ENCODE peak calls at places on chromosomes 2 and 18, in four cellular contexts. T is mesothelial cell of epicardium, J is WTC11, F is astrocyte of the spinal cord. O is an unnamed sample.

GRCh38 chr2:188850786-188851185 is 123.4 kb upstream of the COL3A1 start:
- DNase-seq in T (no peak), J (no peak), F (peak), O (no peak)

GRCh38 chr2:215171151-215171550 is 32.7 kb upstream of the ABCA12 start:
- DNase-seq in T (no peak), J (no peak), F (peak), O (no peak)

GRCh38 chr2:222196159-222196558 is 102.6 kb downstream of the PAX3 start:
- DNase-seq in T (no peak), J (no peak), F (peak), O (no peak)

GRCh38 chr2:121626777-121627524 is 22.3 kb downstream of the CLASP1 start:
- DNase-seq in T (no peak), J (no peak), F (peak), O (no peak)

GRCh38 chr18:75211002-75211621 is 515 bp downstream of the TSHZ1 start:
- DNase-seq in T (no peak), J (no peak), F (peak), O (no peak)

GRCh38 chr18:77702686-77703085 is 453.0 kb downstream of the GALR1 start:
- DNase-seq in T (no peak), J (peak), F (peak), O (no peak)

GRCh38 chr2:21610304-21610703 is 486.5 kb downstream of the TDRD15 start:
- DNase-seq in T (no peak), J (no peak), F (no peak), O (no peak)

GRCh38 chr2:150548527-150548926 is 61.1 kb upstream of the RND3 start:
- DNase-seq in T (no peak), J (peak), F (peak), O (no peak)

GRCh38 chr2:42974303-42974696 is 181.9 kb upstream of the HAAO start:
- DNase-seq in T (no peak), J (no peak), F (no peak), O (no peak)

GRCh38 chr2:85438291-85439110 is 20.0 kb downstream of the SH2D6 start:
- DNase-seq in T (no peak), J (no peak), F (no peak), O (no peak)

GRCh38 chr18:63342206-63342605 is 22.6 kb upstream of the BCL2 start:
- DNase-seq in T (no peak), J (peak), F (peak), O (no peak)

GRCh38 chr2:23199115-23199918 is 185.7 kb upstream of the KLHL29 start:
- DNase-seq in T (no peak), J (peak), F (no peak), O (no peak)

GRCh38 chr2:7567646-7568045 is 650.4 kb downstream of the RNF144A start:
- DNase-seq in T (no peak), J (no peak), F (no peak), O (no peak)

GRCh38 chr18:45621068-45621511 is 5.8 kb downstream of the SLC14A2 start:
- DNase-seq in T (peak), J (peak), F (peak), O (no peak)

GRCh38 chr2:85760371-85760770 is 6.6 kb downstream of the ATOH8 start:
- DNase-seq in T (no peak), J (no peak), F (no peak), O (no peak)

GRCh38 chr2:133591164-133591563 is 22.9 kb upstream of the NCKAP5 start:
- DNase-seq in T (no peak), J (no peak), F (peak), O (no peak)

GRCh38 chr2:224646242-224646846 is 61.2 kb upstream of the CUL3 start:
- DNase-seq in T (no peak), J (peak), F (peak), O (no peak)

GRCh38 chr2:20223345-20224190 is 1.4 kb downstream of the SDC1 start:
- DNase-seq in T (peak), J (peak), F (peak), O (no peak)
- TF ChIP-seq CTCF in T (no peak), J (no peak), F (no peak), O (no peak)

GRCh38 chr2:191907545-191907944 is 60.7 kb upstream of the CAVIN2 start:
- DNase-seq in T (no peak), J (no peak), F (no peak), O (no peak)
- TF ChIP-seq CTCF in T (no peak), J (no peak), F (peak), O (no peak)

GRCh38 chr2:39849982-39850526 is 71.0 kb upstream of the THUMPD2 start:
- DNase-seq in T (no peak), J (no peak), F (no peak), O (no peak)

GRCh38 chr2:39855856-39856255 is 76.8 kb upstream of the THUMPD2 start:
- DNase-seq in T (no peak), J (no peak), F (no peak), O (no peak)

GRCh38 chr2:39851251-39851650 is 72.2 kb upstream of the THUMPD2 start:
- DNase-seq in T (no peak), J (no peak), F (no peak), O (no peak)

DNA sequence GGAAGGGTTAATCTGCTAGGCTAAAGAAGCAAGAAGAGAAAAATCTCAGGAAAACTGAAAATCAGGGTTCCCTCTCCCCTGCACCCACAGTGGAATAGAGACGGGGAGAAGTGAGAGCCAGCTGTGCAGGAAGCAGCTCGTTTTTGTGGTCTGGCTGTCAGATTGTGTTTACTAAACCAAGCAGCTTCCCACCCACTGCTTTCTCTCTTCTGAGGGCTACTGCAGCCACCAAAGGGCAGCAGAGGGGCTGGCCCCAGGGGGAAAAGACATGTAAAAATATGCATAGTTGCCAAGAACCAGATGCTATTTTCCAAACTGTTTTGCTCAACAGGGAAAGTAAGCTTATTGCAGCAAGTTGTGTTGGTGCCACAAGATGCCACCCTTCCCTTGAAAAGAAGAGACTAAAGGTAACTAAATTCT is 72.6 kb upstream of the THUMPD2 start:
- DNase-seq in T (no peak), J (peak), F (peak), O (no peak)
- TF ChIP-seq CTCF in T (no peak), J (no peak), F (peak), O (peak)

GRCh38 chr2:232328516-232329460 is 49.8 kb upstream of the ALPP start:
- DNase-seq in T (no peak), J (peak), F (no peak), O (no peak)

GRCh38 chr2:232327089-232328037 is 51.2 kb upstream of the ALPP start:
- DNase-seq in T (peak), J (peak), F (peak), O (peak)

GRCh38 chr2:232330068-232330999 is 48.2 kb upstream of the ALPP start:
- DNase-seq in T (no peak), J (peak), F (no peak), O (no peak)

GRCh38 chr2:232329716-232330067 is 48.9 kb upstream of the ALPP start:
- DNase-seq in T (no peak), J (no peak), F (no peak), O (no peak)

GRCh38 chr2:232328038-232328435 is 50.5 kb upstream of the ALPP start:
- DNase-seq in T (no peak), J (no peak), F (no peak), O (no peak)
- TF ChIP-seq CTCF in T (no peak), J (no peak), F (no peak), O (no peak)